ENCODE peak calls at places on chromosomes 4 and X, in ten cellular contexts. U is stromal cell of bone marrow, T is nucleus accumbens, X is kidney tubule cell, Y is thoracic aorta, D is left colon, P is NCI-H2081, S is aorta, V is HAP-1, R is AG08396. K is an unnamed sample.

GRCh38 chrX:102517331-102517730 is 792 bp upstream of the TMSB15A start:
- DNase-seq in U (no peak), T (no peak), X (peak), Y (no peak), D (no peak), P (peak), S (no peak), V (peak), R (no peak), K (peak)

GRCh38 chr4:37674446-37674845 is 11.7 kb downstream of the RELL1 start:
- DNase-seq in U (no peak), T (no peak), X (peak), Y (no peak), D (no peak), P (peak), S (no peak), V (no peak), R (no peak), K (no peak)

GRCh38 chrX:9871871-9872270 is 85.6 kb downstream of the SHROOM2 start:
- DNase-seq in U (no peak), T (no peak), X (no peak), Y (no peak), D (no peak), P (no peak), S (no peak), V (no peak), R (no peak), K (no peak)

GRCh38 chrX:81301877-81302276 is 100.0 kb downstream of the SH3BGRL start:
- DNase-seq in U (no peak), T (no peak), X (peak), Y (no peak), D (no peak), P (no peak), S (no peak), V (no peak), R (no peak), K (no peak)

GRCh38 chrX:11566158-11566557 is 99.6 kb downstream of the ARHGAP6 start:
- DNase-seq in U (no peak), T (no peak), X (no peak), Y (no peak), D (no peak), P (no peak), S (no peak), V (peak), R (no peak), K (no peak)

GRCh38 chr4:74638001-74638400 is 156.3 kb downstream of the BTC start:
- DNase-seq in U (no peak), T (no peak), X (no peak), Y (no peak), D (no peak), P (no peak), S (no peak), V (no peak), R (no peak), K (no peak)

GRCh38 chr4:79455216-79455615 is 47.2 kb upstream of the GK2 start:
- DNase-seq in U (no peak), T (no peak), X (no peak), Y (no peak), D (no peak), P (no peak), S (no peak), V (no peak), R (no peak), K (no peak)

GRCh38 chrX:12701625-12702024 is 89.6 kb upstream of the PRPS2 start:
- DNase-seq in U (peak), T (peak), X (peak), Y (no peak), D (peak), P (peak), S (no peak), V (peak), R (peak), K (peak)

GRCh38 chr4:177322881-177323280 is 13.2 kb downstream of the NEIL3 start:
- DNase-seq in U (no peak), T (no peak), X (no peak), Y (no peak), D (no peak), P (no peak), S (no peak), V (no peak), R (no peak), K (no peak)

GRCh38 chr4:13322681-13323101 is 161.4 kb downstream of the RAB28 start:
- DNase-seq in U (peak), T (no peak), X (peak), Y (no peak), D (no peak), P (no peak), S (no peak), V (no peak), R (peak), K (no peak)

GRCh38 chrX:153727108-153727931 is 2.7 kb downstream of the ABCD1 start:
- DNase-seq in U (no peak), T (peak), X (peak), Y (no peak), D (peak), P (peak), S (peak), V (no peak), R (peak), K (no peak)

GRCh38 chr4:1238676-1239000 is 10.3 kb downstream of the CTBP1 start:
- DNase-seq in U (no peak), T (no peak), X (no peak), Y (no peak), D (peak), P (no peak), S (no peak), V (no peak), R (no peak), K (no peak)

GRCh38 chr4:116668190-116668589 is 417.2 kb downstream of the TRAM1L1 start:
- DNase-seq in U (no peak), T (no peak), X (no peak), Y (no peak), D (no peak), P (no peak), S (no peak), V (peak), R (no peak), K (no peak)

K was measured in NCI-H2227 treated with DMSO at 0.1 percent for 48 hours.